ENCODE peak calls at places on chromosome 4, in four cellular contexts. X is HEK293T, T is GM13976, N is activated T-helper 1 cell treated with Interleukin-2 at 50 U/mL for 16 hours. Z is an unnamed sample.

GRCh38 chr4:75876218-75876617 is 26.0 kb downstream of the PPEF2 start:
- DNase-seq in X (no peak), T (no peak), N (no peak), Z (no peak)

GRCh38 chr4:83556006-83556712 is 20.3 kb downstream of the GPAT3 start:
- DNase-seq in X (no peak), T (no peak), N (no peak), Z (no peak)

GRCh38 chr4:5036239-5036638 is 15.0 kb upstream of the STK32B start:
- DNase-seq in X (no peak), T (no peak), N (no peak), Z (no peak)

GRCh38 chr4:166956484-166956883 is 277.8 kb downstream of the SPOCK3 start:
- DNase-seq in X (no peak), T (no peak), N (no peak), Z (no peak)

GRCh38 chr4:155952546-155952945 is 1.1 kb downstream of the CTSO start:
- DNase-seq in X (no peak), T (no peak), N (no peak), Z (no peak)

GRCh38 chr4:85748654-85749053 is 273.7 kb downstream of the ARHGAP24 start:
- DNase-seq in X (no peak), T (no peak), N (no peak), Z (no peak)

GRCh38 chr4:127162741-127163140 is 470.0 kb upstream of the INTU start:
- DNase-seq in X (no peak), T (no peak), N (no peak), Z (no peak)

GRCh38 chr4:113468165-113469022 is 293.1 kb downstream of the CAMK2D start:
- DNase-seq in X (peak; percentile 7), T (no peak), N (no peak), Z (no peak)

GRCh38 chr4:123017636-123018390 is 95.4 kb upstream of the NUDT6 start:
- DNase-seq in X (no peak), T (no peak), N (no peak), Z (no peak)

GRCh38 chr4:140252144-140252741 is 98.3 kb upstream of the MAML3 start:
- DNase-seq in X (peak; percentile 23), T (peak; percentile 25), N (no peak), Z (peak; percentile 78)

GRCh38 chr4:56937262-56937661 is 29.6 kb downstream of the REST start:
- DNase-seq in X (no peak), T (no peak), N (no peak), Z (no peak)

GRCh38 chr4:3451956-3452355 is 10.2 kb downstream of the HGFAC start:
- DNase-seq in X (no peak), T (no peak), N (no peak), Z (no peak)

GRCh38 chr4:139576219-139576618 is 20.2 kb upstream of the SETD7 start:
- DNase-seq in X (no peak), T (no peak), N (no peak), Z (no peak)

GRCh38 chr4:129246850-129247542 is 151.0 kb downstream of the C4orf33 start:
- DNase-seq in X (peak; percentile 54), T (no peak), N (no peak), Z (no peak)

GRCh38 chr4:76548704-76549103 is 113.7 kb downstream of the SHROOM3 start:
- DNase-seq in X (no peak), T (no peak), N (no peak), Z (no peak)

GRCh38 chr4:36244257-36245084 is at the start of gene ARAP2:
- DNase-seq in X (peak; percentile 42), T (peak; percentile 81), N (peak; percentile 70), Z (peak; percentile 83)

GRCh38 chr4:148207074-148207473 is 235.1 kb downstream of the NR3C2 start:
- DNase-seq in X (no peak), T (no peak), N (no peak), Z (no peak)